ENCODE peak calls at places on chromosome 4, in five cellular contexts. Z is ascending aorta, R is tibial nerve, T is PC-9, J is neural progenitor cell. A is an unnamed sample.

GRCh38 chr4:52983563-52984303 is 121.6 kb downstream of the RASL11B start:
- DNase-seq in J (peak), T (peak), R (peak), Z (no peak), A (peak)

GRCh38 chr4:47836655-47837581 is 949 bp downstream of the CORIN start:
- DNase-seq in T (peak), R (peak), J (peak), Z (no peak), A (peak)

GRCh38 chr4:129043523-129043922 is 49.8 kb downstream of the SCLT1 start:
- DNase-seq in Z (no peak), J (no peak), T (no peak), R (no peak), A (no peak)

GRCh38 chr4:57077550-57078311 is 32.5 kb downstream of the IGFBP7 start:
- DNase-seq in Z (no peak), T (peak), J (no peak), R (no peak), A (no peak)

GRCh38 chr4:122652379-122652778 is 31.5 kb upstream of the IL21 start:
- DNase-seq in J (peak), T (peak), R (peak), Z (no peak), A (peak)

GRCh38 chr4:6469898-6470501 is 2.4 kb downstream of the PPP2R2C start:
- DNase-seq in J (no peak), T (no peak), R (no peak), Z (no peak), A (no peak)

GRCh38 chr4:94459462-94460161 is 7.9 kb downstream of the PDLIM5 start:
- DNase-seq in R (no peak), T (no peak), J (peak), Z (no peak), A (no peak)

GRCh38 chr4:16721618-16722291 is 176.7 kb downstream of the LDB2 start:
- DNase-seq in J (no peak), Z (no peak), R (no peak), T (no peak), A (no peak)

GRCh38 chr4:175306436-175306835 is 388.3 kb downstream of the ADAM29 start:
- DNase-seq in J (no peak), T (no peak), R (no peak), Z (no peak), A (no peak)

GRCh38 chr4:147339116-147339515 is 141.8 kb upstream of the EDNRA start:
- DNase-seq in T (no peak), R (no peak), Z (no peak), J (no peak), A (no peak)

GRCh38 chr4:14529653-14530052 is 472.6 kb upstream of the CPEB2 start:
- DNase-seq in T (peak), R (no peak), Z (no peak), J (peak), A (no peak)

GRCh38 chr4:107255596-107255995 is 219.5 kb upstream of the DKK2 start:
- DNase-seq in J (no peak), Z (no peak), T (no peak), R (no peak), A (no peak)

GRCh38 chr4:48591372-48591771 is 101.3 kb downstream of the ZAR1 start:
- DNase-seq in Z (no peak), R (no peak), T (no peak), J (no peak), A (no peak)

GRCh38 chr4:132227349-132228165 is 921.5 kb upstream of the PCDH10 start:
- DNase-seq in J (peak), R (no peak), T (no peak), Z (no peak), A (no peak)
- H3K4me3 ChIP-seq in J (no peak), R (no peak), T (peak), Z (no peak), A (peak)

GRCh38 chr4:184668511-184669114 is 19.1 kb downstream of the PRIMPOL start:
- DNase-seq in T (no peak), J (no peak), R (no peak), Z (no peak), A (no peak)
- H3K27ac ChIP-seq in T (no peak), J (no peak), R (no peak), Z (no peak), A (no peak)

GRCh38 chr4:182799515-182800215 is 117.5 kb downstream of the DCTD start:
- DNase-seq in T (no peak), J (no peak), Z (no peak), R (no peak), A (no peak)
- H3K4me3 ChIP-seq in T (no peak), J (no peak), Z (no peak), R (no peak), A (no peak)

GRCh38 chr4:168803727-168804126 is 206.3 kb downstream of the CBR4 start:
- DNase-seq in T (no peak), J (peak), R (no peak), Z (no peak), A (no peak)

GRCh38 chr4:168800926-168801325 is 209.1 kb downstream of the CBR4 start:
- DNase-seq in J (no peak), Z (no peak), R (no peak), T (no peak), A (no peak)

GRCh38 chr4:168802222-168802621 is 207.8 kb downstream of the CBR4 start:
- DNase-seq in Z (no peak), T (no peak), R (no peak), J (no peak), A (no peak)

GRCh38 chr4:168811207-168811606 is 198.8 kb downstream of the CBR4 start:
- DNase-seq in T (no peak), J (no peak), Z (no peak), R (no peak), A (no peak)

GRCh38 chr4:168805341-168805740 is 204.7 kb downstream of the CBR4 start:
- DNase-seq in T (no peak), Z (no peak), J (no peak), R (no peak), A (no peak)
- H3K27ac ChIP-seq in T (no peak), Z (no peak), J (peak), R (no peak), A (no peak)

A was measured in Panc1.